ENCODE peak calls at places on chromosomes 12 and 14, in ten cellular contexts. M is HFFc6; G is stimulated activated naive CD8-positive, alpha-beta T cell treated with anti-CD3 and anti-CD28 coated beads, Interleukin-15, Interleukin-2, amounts not matched to agents 100 U/mL and 50 U/mL, for 24 hours; X is stimulated activated naive B cell treated with anti-CD40 and anti-IgM and Interleukin-4, amounts not matched to agents 10 μg/mL and 1 μg/mL and 100 μg/mL, for 72 hours; O is GM04503; A is transverse colon; K is NCI-H1092 treated with DMSO at 0.1 percent for 48 hours; R is stimulated activated CD4-positive, alpha-beta T cell treated with anti-CD3 and anti-CD28 coated beads, TNF-alpha, amount 100 ng/mL, for 1 hour; C is activated CD4-positive, alpha-beta T cell treated with anti-CD3 and anti-CD28 coated beads, Interleukin-2, amount 50 U/mL, for 48 hours; Y is GM12892. F is an unnamed sample.
A peak's percentile ranks its signal among the peaks of the same experiment; 100 is the strongest.

GRCh38 chr14:76467843-76468242 is 91.9 kb downstream of the ESRRB start:
- DNase-seq in C (no peak), R (no peak), M (no peak), O (no peak), Y (no peak), X (no peak), K (peak; percentile 84), A (no peak), G (no peak), F (no peak)

GRCh38 chr12:52518574-52519469 is 1.4 kb downstream of the KRT5 start:
- DNase-seq in K (no peak), X (no peak), C (no peak), O (no peak), A (no peak), G (no peak), M (no peak), Y (no peak), R (no peak), F (no peak)

GRCh38 chr14:89368490-89369477 is 48.2 kb downstream of the FOXN3 start:
- DNase-seq in X (no peak), Y (no peak), O (no peak), K (no peak), C (no peak), A (no peak), G (no peak), R (no peak), M (no peak), F (no peak)

GRCh38 chr12:79886917-79887519 is 47.9 kb downstream of the PPP1R12A start:
- DNase-seq in G (no peak), A (no peak), X (no peak), R (no peak), C (no peak), K (peak; percentile 39), Y (no peak), O (no peak), M (peak; percentile 62), F (no peak)

GRCh38 chr12:28872654-28873268 is 276.3 kb upstream of the FAR2 start:
- DNase-seq in M (peak; percentile 46), C (peak; percentile 7), K (peak; percentile 15), X (no peak), R (no peak), Y (no peak), A (peak; percentile 9), G (peak; percentile 22), O (no peak), F (peak; percentile 50)

GRCh38 chr14:85459361-85459760 is 70.6 kb upstream of the FLRT2 start:
- DNase-seq in X (no peak), O (no peak), A (no peak), C (no peak), K (no peak), G (no peak), M (no peak), R (no peak), Y (no peak), F (no peak)

GRCh38 chr12:1130164-1130563 is 139.1 kb downstream of the ERC1 start:
- DNase-seq in G (no peak), C (no peak), Y (no peak), O (no peak), R (no peak), X (no peak), K (no peak), M (no peak), A (peak; percentile 80), F (no peak)

GRCh38 chr14:100059433-100059781 is 5.8 kb upstream of the EVL start:
- DNase-seq in M (no peak), G (peak; percentile 14), O (no peak), C (no peak), K (no peak), X (no peak), Y (no peak), A (no peak), R (no peak), F (no peak)

GRCh38 chr14:104266643-104267575 is 128.5 kb downstream of the KIF26A start:
- DNase-seq in R (no peak), G (no peak), M (no peak), X (no peak), Y (no peak), K (no peak), O (no peak), A (no peak), C (no peak), F (no peak)